ENCODE peak calls at places on chromosome 14, in five cellular contexts. N, Z, O, E and K are unnamed samples.

GRCh38 chr14:99664636-99665273 is 19.3 kb upstream of the CYP46A1 start:
- DNase-seq in N (no peak), Z (no peak), O (no peak), E (no peak), K (no peak)

GRCh38 chr14:71371711-71372396 is 464.6 kb downstream of the PCNX1 start:
- DNase-seq in N (peak; percentile 52), Z (no peak), O (peak; percentile 51), E (no peak), K (no peak)

GRCh38 chr14:52071675-52072074 is 2.8 kb upstream of the NID2 start:
- DNase-seq in N (peak; percentile 72), Z (no peak), O (peak; percentile 74), E (no peak), K (no peak)

GRCh38 chr14:69559581-69560011 is 15.1 kb downstream of the CCDC177 start:
- DNase-seq in N (no peak), Z (no peak), O (no peak), E (no peak), K (peak; percentile 29)

GRCh38 chr14:51458563-51458955 is 193.2 kb upstream of the FRMD6 start:
- DNase-seq in N (no peak), Z (no peak), O (no peak), E (no peak), K (no peak)

GRCh38 chr14:104230946-104231345 is 92.6 kb downstream of the KIF26A start:
- DNase-seq in N (no peak), Z (no peak), O (no peak), E (peak; percentile 40), K (no peak)

GRCh38 chr14:77761205-77761931 is 412 bp upstream of the SNW1 start:
- DNase-seq in N (peak; percentile 73), Z (no peak), O (peak; percentile 97), E (no peak), K (peak; percentile 11)

GRCh38 chr14:55600784-55601561 is 21.0 kb downstream of the KTN1 start:
- DNase-seq in N (peak; percentile 50), Z (no peak), O (peak; percentile 36), E (no peak), K (no peak)

GRCh38 chr14:99127651-99128167 is 144.3 kb downstream of the BCL11B start:
- DNase-seq in N (peak; percentile 64), Z (no peak), O (peak; percentile 13), E (peak; percentile 47), K (no peak)

GRCh38 chr14:39175445-39176262 is 600 bp downstream of the PNN start:
- DNase-seq in N (peak; percentile 44), Z (no peak), O (peak; percentile 38), E (peak; percentile 76), K (peak; percentile 63)

GRCh38 chr14:76430017-76430416 is 54.1 kb downstream of the ESRRB start:
- DNase-seq in N (no peak), Z (no peak), O (no peak), E (no peak), K (no peak)

GRCh38 chr14:21057803-21058675 is at the start of gene RNASE8:
- DNase-seq in N (no peak), Z (no peak), O (no peak), E (no peak), K (no peak)

GRCh38 chr14:101188571-101188915 is 285.0 kb upstream of the RTL1 start:
- DNase-seq in N (no peak), Z (no peak), O (no peak), E (no peak), K (no peak)

GRCh38 chr14:105481886-105482454 is 4.7 kb upstream of the CRIP1 start:
- DNase-seq in N (peak; percentile 98), Z (peak; percentile 89), O (peak; percentile 99), E (peak; percentile 95), K (peak; percentile 78)
- TF ChIP-seq CTCF in N (peak; percentile 37), Z (no peak), O (peak; percentile 6), E (no peak), K (no peak)

DNA sequence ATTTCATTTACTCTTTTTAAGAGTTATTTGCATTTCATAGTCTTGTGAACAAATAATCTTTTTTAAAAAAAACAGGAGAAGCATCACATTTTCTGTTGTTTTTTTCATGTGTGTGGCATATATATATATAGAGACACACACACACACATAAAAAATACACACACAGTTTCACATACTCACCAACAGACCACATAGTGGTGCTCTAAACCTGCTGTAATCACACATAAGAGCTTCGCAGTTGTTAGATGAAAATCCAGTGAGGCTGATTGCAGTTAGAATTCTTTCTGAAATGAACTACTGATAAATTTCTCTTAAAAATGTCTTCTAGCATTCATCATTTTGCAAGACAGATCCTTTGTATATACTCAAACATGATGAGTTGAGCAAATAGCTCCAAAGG is 434.2 kb upstream of the STXBP6 start:
- DNase-seq in N (no peak), Z (no peak), O (no peak), E (no peak), K (no peak)
- TF ChIP-seq CTCF in N (no peak), Z (no peak), O (no peak), E (no peak), K (no peak)

GRCh38 chr14:36208690-36209278 is 32.3 kb upstream of the PTCSC3 start:
- DNase-seq in N (no peak), Z (no peak), O (no peak), E (no peak), K (no peak)

GRCh38 chr14:36204674-36205073 is 28.2 kb upstream of the PTCSC3 start:
- DNase-seq in N (no peak), Z (no peak), O (no peak), E (no peak), K (no peak)

GRCh38 chr14:36212987-36213386 is 36.5 kb upstream of the PTCSC3 start:
- DNase-seq in N (no peak), Z (no peak), O (no peak), E (no peak), K (no peak)

GRCh38 chr14:36212577-36212976 is 36.1 kb upstream of the PTCSC3 start:
- DNase-seq in N (no peak), Z (no peak), O (no peak), E (no peak), K (no peak)

GRCh38 chr14:36207500-36207899 is 31.0 kb upstream of the PTCSC3 start:
- DNase-seq in N (peak; percentile 4), Z (no peak), O (peak; percentile 1), E (no peak), K (no peak)
- TF ChIP-seq CTCF in N (peak; percentile 21), Z (no peak), O (peak; percentile 14), E (peak; percentile 60), K (no peak)

GRCh38 chr14:79915411-79915810 is 295.9 kb downstream of the DIO2 start:
- DNase-seq in N (no peak), Z (no peak), O (no peak), E (no peak), K (no peak)
- TF ChIP-seq CTCF in N (no peak), Z (no peak), O (no peak), E (no peak), K (no peak)

GRCh38 chr14:94026173-94026885 is at the start of gene OTUB2:
- DNase-seq in N (peak; percentile 99), Z (peak; percentile 99), O (peak; percentile 99), E (peak; percentile 97), K (peak; percentile 97)
- TF ChIP-seq CTCF in N (no peak), Z (no peak), O (no peak), E (no peak), K (no peak)

GRCh38 chr14:32381869-32382268 is 52.8 kb downstream of the AKAP6 start:
- DNase-seq in N (no peak), Z (no peak), O (no peak), E (no peak), K (no peak)

GRCh38 chr14:32379447-32379846 is 50.3 kb downstream of the AKAP6 start:
- DNase-seq in N (no peak), Z (no peak), O (no peak), E (no peak), K (no peak)

GRCh38 chr14:32383337-32384009 is 54.4 kb downstream of the AKAP6 start:
- DNase-seq in N (no peak), Z (no peak), O (no peak), E (no peak), K (no peak)

GRCh38 chr14:32384464-32384863 is 55.4 kb downstream of the AKAP6 start:
- DNase-seq in N (no peak), Z (no peak), O (no peak), E (no peak), K (no peak)

GRCh38 chr14:32382704-32383103 is 53.6 kb downstream of the AKAP6 start:
- DNase-seq in N (peak; percentile 26), Z (no peak), O (peak; percentile 33), E (no peak), K (no peak)
- TF ChIP-seq CTCF in N (peak; percentile 33), Z (no peak), O (peak; percentile 68), E (no peak), K (peak; percentile 22)

GRCh38 chr14:95174184-95174804 is 17.0 kb upstream of the DICER1 start:
- DNase-seq in N (peak; percentile 41), Z (no peak), O (peak; percentile 49), E (no peak), K (no peak)
- TF ChIP-seq CTCF in N (peak; percentile 34), Z (no peak), O (peak; percentile 20), E (peak; percentile 34), K (no peak)